ENCODE peak calls at places on chromosomes 7 and 10, in eight cellular contexts. V is uterus, L is left lung, X is heart right ventricle, C is brain microvascular endothelial cell, K is esophagus muscularis mucosa, Q is tibial artery, N is IMR-90. M is an unnamed sample. For H3K27me3, the result is how much of the 10 kb centered on the place peaks cover.

GRCh38 chr7:5417106-5418071 is 6.2 kb downstream of the TNRC18 start:
- DNase-seq in L (peak), V (no peak), K (no peak), N (peak), Q (no peak), X (no peak), C (no peak), M (no peak)

GRCh38 chr10:72834183-72834825 is 59.2 kb upstream of the OIT3 start:
- DNase-seq in C (peak), K (no peak), X (peak), L (no peak), V (peak), Q (peak), N (peak), M (peak)

GRCh38 chr10:129531195-129531968 is 64.3 kb downstream of the MGMT start:
- DNase-seq in V (no peak), X (no peak), C (peak), N (peak), K (no peak), L (no peak), Q (no peak), M (peak)

GRCh38 chr10:120266037-120266436 is 191.0 kb upstream of the PLPP4 start:
- DNase-seq in V (no peak), C (no peak), Q (no peak), L (no peak), K (no peak), N (no peak), X (no peak), M (no peak)

GRCh38 chr10:48659790-48660189 is 24.9 kb upstream of the WDFY4 start:
- DNase-seq in Q (no peak), C (no peak), N (no peak), K (no peak), X (no peak), L (no peak), V (no peak), M (no peak)

GRCh38 chr7:108244110-108244509 is 113.9 kb upstream of the LAMB4 start:
- DNase-seq in Q (no peak), C (no peak), L (no peak), X (no peak), V (no peak), K (no peak), N (no peak), M (no peak)

GRCh38 chr7:2523461-2523905 is 3.9 kb downstream of the LFNG start:
- DNase-seq in L (no peak), K (no peak), N (no peak), X (no peak), V (no peak), Q (no peak), C (no peak), M (no peak)

GRCh38 chr7:46855851-46856250 is 726.1 kb downstream of the TNS3 start:
- DNase-seq in L (no peak), V (no peak), K (no peak), X (no peak), Q (no peak), C (no peak), N (no peak), M (no peak)

GRCh38 chr7:105136221-105136620 is 122.2 kb downstream of the KMT2E start:
- DNase-seq in Q (no peak), V (no peak), C (no peak), L (no peak), N (no peak), K (no peak), X (no peak), M (no peak)

GRCh38 chr7:75740846-75741497 is 2.2 kb upstream of the HIP1 start:
- DNase-seq in L (peak), Q (peak), C (no peak), V (no peak), N (no peak), K (no peak), X (peak), M (no peak)

GRCh38 chr7:28955723-28956607 is 2.2 kb downstream of the TRIL start:
- DNase-seq in X (peak), V (peak), K (peak), L (peak), C (no peak), Q (peak), N (peak), M (no peak)

GRCh38 chr7:2906197-2906931 is 62.3 kb upstream of the GNA12 start:
- DNase-seq in Q (no peak), N (no peak), L (no peak), C (no peak), V (no peak), X (no peak), K (no peak), M (no peak)

GRCh38 chr10:117964528-117964927 is 82.2 kb downstream of the RAB11FIP2 start:
- DNase-seq in Q (no peak), V (no peak), L (no peak), X (peak), N (no peak), C (no peak), K (no peak), M (no peak)

GRCh38 chr7:19572566-19572965 is 136.3 kb downstream of the POLR1F start:
- DNase-seq in L (no peak), V (peak), K (no peak), C (peak), N (no peak), Q (no peak), X (no peak), M (no peak)

GRCh38 chr7:12257582-12257981 is 46.5 kb downstream of the TMEM106B start:
- DNase-seq in N (peak), L (no peak), C (peak), K (no peak), X (no peak), Q (no peak), V (no peak), M (peak)

GRCh38 chr7:116930156-116930913 is 23.0 kb upstream of the ST7 start:
- DNase-seq in C (peak), L (peak), Q (peak), N (peak), X (peak), K (peak), V (peak), M (peak)

GRCh38 chr10:3987142-3987974 is 202.3 kb upstream of the KLF6 start:
- DNase-seq in C (no peak), L (no peak), Q (no peak), X (no peak), N (peak), V (no peak), K (peak), M (no peak)

GRCh38 chr10:63128443-63128842 is 4.7 kb upstream of the NRBF2 start:
- DNase-seq in K (no peak), Q (no peak), C (no peak), L (no peak), X (no peak), V (no peak), N (peak), M (no peak)

GRCh38 chr7:18356195-18356645 is 139.3 kb upstream of the HDAC9 start:
- DNase-seq in X (no peak), N (peak), C (no peak), Q (no peak), L (no peak), K (no peak), V (no peak), M (no peak)

GRCh38 chr10:43226851-43227845 is 39.7 kb downstream of the RASGEF1A start:
- DNase-seq in C (no peak), Q (peak), K (no peak), X (no peak), V (peak), N (no peak), L (peak), M (no peak)

GRCh38 chr7:141217938-141218337 is 144.1 kb downstream of the TMEM178B start:
- DNase-seq in C (no peak), N (no peak), L (no peak), X (no peak), V (no peak), Q (no peak), K (no peak), M (no peak)

GRCh38 chr7:96181174-96181573 is 140.7 kb downstream of the SLC25A13 start:
- DNase-seq in N (no peak), V (no peak), C (no peak), Q (no peak), X (no peak), L (no peak), K (no peak), M (no peak)

GRCh38 chr7:27917774-27918314 is 177.9 kb downstream of the TAX1BP1 start:
- DNase-seq in X (no peak), L (no peak), N (peak), K (no peak), C (peak), Q (no peak), V (no peak), M (peak)

GRCh38 chr10:109451879-109452278 is 471.4 kb downstream of the XPNPEP1 start:
- DNase-seq in V (no peak), L (no peak), Q (no peak), X (no peak), K (no peak), C (no peak), N (no peak), M (no peak)

GRCh38 chr10:13338337-13339128 is 9.6 kb downstream of the SEPHS1 start:
- DNase-seq in V (no peak), C (no peak), Q (no peak), K (no peak), L (no peak), N (peak), X (no peak), M (no peak)

DNA sequence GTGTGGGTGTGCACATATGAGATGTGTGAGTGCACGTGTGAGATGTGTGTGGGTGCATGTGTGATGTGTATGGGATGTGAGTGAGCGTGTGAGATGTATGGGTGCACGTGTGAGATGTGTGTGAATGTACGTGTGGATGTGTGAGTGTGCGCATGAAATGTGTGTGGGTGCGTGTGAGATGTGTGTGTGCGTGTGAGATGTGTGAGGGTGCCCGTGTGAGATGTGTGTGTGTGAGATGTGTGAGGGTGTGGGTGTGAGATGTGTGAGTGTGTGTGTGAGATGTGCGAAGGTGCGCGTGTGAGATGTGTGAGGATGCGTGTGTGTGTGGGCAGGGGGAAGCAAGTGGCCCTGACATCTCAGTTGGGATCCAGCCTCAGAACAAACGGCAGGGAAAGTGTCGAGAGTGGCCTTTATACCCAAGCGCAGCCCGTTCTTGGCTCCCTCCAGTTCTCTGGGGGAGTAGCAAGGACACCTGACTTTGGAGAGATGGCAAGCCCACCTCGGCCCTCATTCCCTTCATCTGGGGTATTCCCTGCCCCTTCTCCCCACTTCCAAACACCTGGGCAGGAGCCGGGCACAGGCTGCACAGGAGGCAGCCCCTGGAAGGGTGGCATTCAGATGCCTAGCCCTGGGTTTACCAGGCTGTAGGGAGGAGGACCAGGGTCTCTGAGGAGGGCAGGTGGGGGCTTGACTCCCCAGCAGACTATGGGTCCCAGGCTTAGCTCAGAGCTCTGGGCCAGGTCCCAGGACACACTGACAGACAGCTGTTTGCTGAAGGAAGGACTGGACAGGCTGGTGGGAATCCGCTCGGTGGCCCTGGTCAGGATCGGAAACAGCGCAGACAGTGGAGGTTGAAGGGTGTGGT is 31.6 kb downstream of the PPIF start:
- DNase-seq in V (no peak), X (no peak), L (no peak), K (peak), N (no peak), C (no peak), Q (no peak), M (no peak)
- TF ChIP-seq CTCF in V (no peak), X (no peak), L (no peak), K (no peak), N (no peak), C (no peak), Q (no peak), M (no peak)

GRCh38 chr10:6009961-6010360 is 32.6 kb upstream of the IL15RA start:
- DNase-seq in N (peak), C (no peak), Q (no peak), L (no peak), V (no peak), X (no peak), K (no peak), M (no peak)

GRCh38 chr10:6008497-6009142 is 31.3 kb upstream of the IL15RA start:
- DNase-seq in K (no peak), Q (no peak), X (no peak), V (no peak), L (no peak), C (no peak), N (peak), M (no peak)

GRCh38 chr10:6006991-6007390 is 29.6 kb upstream of the IL15RA start:
- DNase-seq in Q (no peak), V (no peak), K (no peak), L (no peak), C (no peak), N (no peak), X (no peak), M (no peak)

GRCh38 chr10:6010569-6010968 is 33.2 kb upstream of the IL15RA start:
- DNase-seq in L (no peak), C (no peak), X (no peak), N (no peak), V (no peak), Q (no peak), K (no peak), M (no peak)

GRCh38 chr10:6009159-6009558 is 31.8 kb upstream of the IL15RA start:
- DNase-seq in X (no peak), Q (no peak), N (peak), K (no peak), V (no peak), L (no peak), C (peak), M (no peak)
- H3K4me3 ChIP-seq in X (peak), Q (peak), N (peak), K (no peak), V (no peak), L (no peak), C (no peak), M (no peak)

GRCh38 chr7:128910569-128910945 is at the start of gene KCP:
- DNase-seq in Q (no peak), X (no peak), C (no peak), L (no peak), K (no peak), N (no peak), V (no peak), M (no peak)
- H3K27me3 ChIP-seq in Q (half or more), X (half or more), C (under half), L (under half), K (under half), N (half or more), V (under half), M (under half)

GRCh38 chr7:138887085-138887705 is 89.2 kb upstream of the ATP6V0A4 start:
- DNase-seq in V (no peak), K (no peak), C (no peak), N (no peak), Q (no peak), X (no peak), L (no peak), M (no peak)

GRCh38 chr7:138887872-138888656 is 90.1 kb upstream of the ATP6V0A4 start:
- DNase-seq in K (no peak), V (no peak), X (no peak), N (no peak), Q (no peak), C (no peak), L (no peak), M (no peak)

GRCh38 chr7:138882249-138882648 is 84.3 kb upstream of the ATP6V0A4 start:
- DNase-seq in K (no peak), L (no peak), X (no peak), C (no peak), N (no peak), Q (no peak), V (no peak), M (no peak)

GRCh38 chr7:138886501-138886917 is 88.5 kb upstream of the ATP6V0A4 start:
- DNase-seq in L (no peak), K (no peak), C (peak), N (peak), V (no peak), X (peak), Q (no peak), M (peak)

DNA sequence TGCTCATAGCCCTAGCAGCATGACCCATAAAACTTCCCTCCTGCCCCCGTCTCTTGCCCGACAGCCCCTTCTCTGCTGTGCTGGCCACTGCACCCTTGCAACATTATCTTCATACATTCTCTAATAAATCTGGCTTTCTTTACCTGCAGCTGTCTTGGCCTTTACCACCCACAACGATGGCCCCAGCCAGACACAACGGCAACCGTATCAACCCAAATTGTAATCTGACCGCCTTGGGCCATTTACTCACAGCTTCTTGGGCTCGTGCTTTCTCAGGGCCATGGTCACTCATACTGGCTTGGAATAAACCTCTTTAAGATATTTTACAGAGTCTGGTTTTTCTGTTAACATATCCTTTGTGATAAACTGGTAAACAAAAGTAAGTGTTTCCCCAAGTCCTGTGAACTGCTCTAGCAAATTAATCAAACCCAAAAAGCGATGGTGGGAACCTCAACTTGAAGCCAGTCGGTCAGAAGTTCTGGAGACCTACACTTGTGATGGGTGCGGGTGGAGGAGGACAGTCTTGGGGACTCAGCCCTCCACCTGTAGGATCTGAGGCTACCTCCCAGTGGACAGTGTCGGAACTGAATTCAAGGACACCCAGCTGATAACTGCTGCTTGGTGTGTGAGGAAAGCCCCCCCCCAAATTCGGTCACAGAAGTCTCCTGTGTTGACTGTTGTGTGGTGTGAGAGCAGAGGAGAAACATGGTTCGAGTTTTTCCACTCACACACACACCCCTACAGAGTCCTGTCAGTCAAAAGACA is 87.6 kb upstream of the ATP6V0A4 start:
- DNase-seq in V (no peak), K (no peak), Q (no peak), C (no peak), N (no peak), L (no peak), X (no peak), M (no peak)
- TF ChIP-seq CTCF in V (no peak), K (no peak), Q (no peak), C (peak), N (no peak), L (no peak), X (no peak), M (no peak)

GRCh38 chr7:64882341-64883112 is 20.5 kb upstream of the ZNF273 start:
- DNase-seq in L (peak), C (no peak), X (peak), V (peak), Q (peak), N (no peak), K (peak), M (no peak)
- H3K4me3 ChIP-seq in L (peak), C (peak), X (peak), V (peak), Q (peak), N (peak), K (peak), M (peak)

GRCh38 chr10:107165007-107165406 is 501 bp upstream of the SORCS1 start:
- DNase-seq in V (no peak), N (no peak), K (no peak), C (no peak), X (no peak), L (no peak), Q (no peak), M (no peak)
- H3K27me3 ChIP-seq in V (under half), N (under half), K (under half), C (under half), X (under half), L (under half), Q (under half), M (under half)

GRCh38 chr10:115935731-115936130 is 337.3 kb downstream of the GFRA1 start:
- DNase-seq in V (no peak), K (no peak), X (no peak), N (no peak), C (no peak), Q (no peak), L (no peak), M (no peak)
- TF ChIP-seq CTCF in V (no peak), K (no peak), X (no peak), N (no peak), C (no peak), Q (no peak), L (no peak), M (no peak)

DNA sequence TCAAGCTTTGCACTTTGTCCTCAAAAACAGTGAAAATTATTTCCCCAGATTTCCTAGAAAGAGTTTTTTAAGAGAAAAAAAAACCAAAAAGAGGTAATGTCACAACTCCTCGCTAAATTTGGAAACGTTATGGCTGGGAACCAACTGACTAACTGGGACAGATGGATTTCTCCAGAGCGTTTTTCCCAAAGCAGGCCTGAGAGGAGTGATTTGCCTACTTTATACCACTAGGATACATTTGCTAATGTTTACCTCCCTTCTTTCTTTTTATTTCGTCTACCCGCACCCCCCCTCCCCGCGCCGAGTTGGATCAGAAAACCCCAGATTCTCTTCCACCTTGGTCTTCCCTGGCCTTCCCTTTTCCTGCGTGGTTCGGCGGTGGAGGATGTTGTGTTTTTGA is 7.2 kb downstream of the CPA2 start:
- DNase-seq in L (no peak), K (peak), V (peak), Q (peak), N (peak), X (peak), C (no peak), M (no peak)
- H3K4me3 ChIP-seq in L (no peak), K (peak), V (peak), Q (peak), N (no peak), X (no peak), C (no peak), M (no peak)

DNA sequence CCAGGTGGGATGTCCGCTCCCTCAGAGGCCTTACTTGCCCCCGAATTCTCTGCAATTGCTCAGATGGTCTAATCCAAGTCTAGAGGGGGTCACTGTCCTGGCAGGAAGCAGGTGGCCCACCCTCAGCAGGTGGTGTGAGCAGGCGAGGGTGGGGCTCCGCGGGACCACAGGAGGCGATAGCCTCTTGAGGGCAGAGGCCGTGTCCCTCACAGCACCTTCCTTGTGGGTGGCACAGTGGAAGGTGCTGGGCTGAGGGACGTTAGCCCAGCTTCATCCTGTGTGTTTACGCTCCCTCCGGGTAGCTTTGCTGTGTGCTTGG is 38.3 kb upstream of the INPP5A start:
- DNase-seq in L (no peak), C (no peak), Q (no peak), N (no peak), X (no peak), V (peak), K (no peak), M (no peak)
- H3K27me3 ChIP-seq in L (under half), C (under half), Q (under half), N (under half), X (under half), V (under half), K (under half), M (under half)